ENCODE peak calls at places on chromosome 13, in four cellular contexts. D is EL; M is fibroblast of pulmonary artery; A is CD8-positive, alpha-beta memory T cell. J is an unnamed sample.

GRCh38 chr13:68234278-68234677 is 1004.1 kb upstream of the PCDH9 start:
- DNase-seq in D (no peak), M (peak; percentile 4), A (no peak), J (no peak)

GRCh38 chr13:113775451-113776145 is 16.6 kb downstream of the TMEM255B start:
- DNase-seq in D (no peak), M (no peak), A (no peak), J (peak; percentile 48)

GRCh38 chr13:94335786-94336357 is 143.6 kb downstream of the DCT start:
- DNase-seq in D (no peak), M (no peak), A (no peak), J (no peak)

GRCh38 chr13:94435604-94436226 is 43.8 kb downstream of the DCT start:
- DNase-seq in D (peak; percentile 45), M (peak; percentile 70), A (no peak), J (no peak)

GRCh38 chr13:97352815-97353214 is 81.2 kb upstream of the RAP2A start:
- DNase-seq in D (no peak), M (no peak), A (no peak), J (no peak)

GRCh38 chr13:75566658-75567057 is 17.1 kb downstream of the UCHL3 start:
- DNase-seq in D (peak; percentile 51), M (peak; percentile 80), A (no peak), J (no peak)

GRCh38 chr13:90445179-90445578 is 902.3 kb upstream of the MIR17HG start:
- DNase-seq in D (peak; percentile 97), M (peak; percentile 95), A (no peak), J (no peak)

GRCh38 chr13:96421314-96421713 is 331.4 kb downstream of the HS6ST3 start:
- DNase-seq in D (no peak), M (no peak), A (no peak), J (no peak)

GRCh38 chr13:95573226-95573625 is 20.7 kb downstream of the CLDN10 start:
- DNase-seq in D (peak; percentile 26), M (peak; percentile 67), A (no peak), J (no peak)

GRCh38 chr13:69199664-69200063 is 908.0 kb upstream of the ATXN8OS start:
- DNase-seq in D (no peak), M (no peak), A (no peak), J (no peak)

GRCh38 chr13:29892149-29892548 is 41.7 kb upstream of the UBL3 start:
- DNase-seq in D (no peak), M (no peak), A (no peak), J (no peak)

GRCh38 chr13:112968380-112968909 is 569 bp upstream of the MCF2L start:
- DNase-seq in D (no peak), M (no peak), A (peak; percentile 36), J (peak; percentile 60)

GRCh38 chr13:64054306-64054705 is 2638.7 kb upstream of the PCDH20 start:
- DNase-seq in D (no peak), M (peak; percentile 1), A (no peak), J (no peak)

GRCh38 chr13:112212533-112212932 is 145.6 kb downstream of the SOX1 start:
- DNase-seq in D (no peak), M (no peak), A (no peak), J (no peak)

GRCh38 chr13:27542220-27542619 is 78.1 kb downstream of the LNX2 start:
- DNase-seq in D (no peak), M (no peak), A (no peak), J (no peak)

GRCh38 chr13:66402071-66402470 is 828.1 kb downstream of the PCDH9 start:
- DNase-seq in D (peak; percentile 2), M (peak; percentile 8), A (no peak), J (no peak)

GRCh38 chr13:42333613-42334328 is 61.8 kb downstream of the AKAP11 start:
- DNase-seq in D (peak; percentile 11), M (peak; percentile 67), A (no peak), J (no peak)

GRCh38 chr13:106100261-106100919 is 435.1 kb downstream of the EFNB2 start:
- DNase-seq in D (no peak), M (no peak), A (no peak), J (no peak)

GRCh38 chr13:113880651-113881611 is 17.1 kb upstream of the GAS6 start:
- DNase-seq in D (no peak), M (no peak), A (no peak), J (no peak)

GRCh38 chr13:43804461-43805070 is 17.8 kb upstream of the ENOX1 start:
- DNase-seq in D (peak; percentile 75), M (peak; percentile 86), A (no peak), J (no peak)

GRCh38 chr13:106498158-106498557 is 37.3 kb downstream of the EFNB2 start:
- DNase-seq in D (no peak), M (no peak), A (no peak), J (no peak)

GRCh38 chr13:110560606-110561334 is 752 bp downstream of the RAB20 start:
- DNase-seq in D (peak; percentile 51), M (peak; percentile 40), A (no peak), J (no peak)

GRCh38 chr13:63625869-63626268 is 2210.2 kb upstream of the PCDH20 start:
- DNase-seq in D (peak; percentile 25), M (peak; percentile 6), A (no peak), J (no peak)